ENCODE peak calls at places on chromosomes 5 and 9, in ten cellular contexts. K is GM23338; S is aorta; U is Karpas-422; E is CD8-positive, alpha-beta T cell; N is colonic mucosa; P is uterus; X is kidney; A is HepG2; O is Panc1. J is an unnamed sample.

GRCh38 chr5:68007446-68007845 is 208.1 kb upstream of the PIK3R1 start:
- DNase-seq in K (no peak), S (peak), U (no peak), E (no peak), N (no peak), P (peak), X (no peak), A (peak), O (no peak), J (no peak)

GRCh38 chr5:181203842-181204560 is 995 bp downstream of the TRIM7 start:
- DNase-seq in K (peak), S (peak), U (no peak), E (no peak), N (peak), P (no peak), X (no peak), A (no peak), O (no peak), J (no peak)

GRCh38 chr5:20536813-20537212 is 548.8 kb upstream of the CDH18 start:
- DNase-seq in K (no peak), S (no peak), U (no peak), E (no peak), N (no peak), P (no peak), X (no peak), A (no peak), O (no peak), J (no peak)

GRCh38 chr5:53613036-53613435 is 52.6 kb downstream of the NDUFS4 start:
- DNase-seq in K (no peak), S (no peak), U (no peak), E (no peak), N (no peak), P (no peak), X (no peak), A (no peak), O (no peak), J (no peak)

GRCh38 chr5:93956006-93956405 is 214.6 kb upstream of the POU5F2 start:
- DNase-seq in K (no peak), S (no peak), U (no peak), E (no peak), N (no peak), P (no peak), X (no peak), A (no peak), O (no peak), J (no peak)

GRCh38 chr9:130409250-130409649 is 35.5 kb upstream of the ASS1 start:
- DNase-seq in K (no peak), S (no peak), U (no peak), E (no peak), N (no peak), P (no peak), X (no peak), A (no peak), O (no peak), J (no peak)

GRCh38 chr5:179198865-179199645 is 138.9 kb downstream of the ZNF354C start:
- DNase-seq in K (no peak), S (peak), U (no peak), E (no peak), N (no peak), P (no peak), X (peak), A (no peak), O (no peak), J (no peak)

GRCh38 chr5:38598296-38598993 is 42.0 kb upstream of the LIFR start:
- DNase-seq in K (no peak), S (no peak), U (no peak), E (no peak), N (no peak), P (no peak), X (no peak), A (no peak), O (no peak), J (no peak)

GRCh38 chr9:83473488-83473971 is 64.7 kb downstream of the FRMD3 start:
- DNase-seq in K (no peak), S (no peak), U (no peak), E (no peak), N (peak), P (no peak), X (no peak), A (no peak), O (no peak), J (no peak)

GRCh38 chr9:110808599-110808980 is 140.0 kb downstream of the MUSK start:
- DNase-seq in K (no peak), S (no peak), U (no peak), E (no peak), N (no peak), P (no peak), X (no peak), A (no peak), O (no peak), J (no peak)

GRCh38 chr5:93421987-93422391 is 159.0 kb downstream of the NR2F1-AS1 start:
- DNase-seq in K (peak), S (no peak), U (no peak), E (no peak), N (no peak), P (no peak), X (no peak), A (no peak), O (no peak), J (peak)

GRCh38 chr5:10555134-10555733 is 8.6 kb upstream of the ANKRD33B start:
- DNase-seq in K (no peak), S (no peak), U (no peak), E (no peak), N (no peak), P (no peak), X (no peak), A (no peak), O (no peak), J (no peak)

GRCh38 chr5:117131048-117131679 is 556.5 kb upstream of the SEMA6A start:
- DNase-seq in K (no peak), S (no peak), U (no peak), E (no peak), N (no peak), P (no peak), X (no peak), A (no peak), O (no peak), J (no peak)

GRCh38 chr9:137149942-137150484 is 11.1 kb downstream of the GRIN1 start:
- DNase-seq in K (peak), S (no peak), U (peak), E (no peak), N (no peak), P (no peak), X (no peak), A (no peak), O (no peak), J (no peak)

GRCh38 chr9:69030851-69031645 is 4.5 kb upstream of the FXN start:
- DNase-seq in K (no peak), S (no peak), U (no peak), E (no peak), N (no peak), P (no peak), X (no peak), A (no peak), O (no peak), J (no peak)

GRCh38 chr9:123893831-123894460 is 36.0 kb downstream of the DENND1A start:
- DNase-seq in K (peak), S (no peak), U (no peak), E (no peak), N (no peak), P (no peak), X (no peak), A (no peak), O (peak), J (no peak)

GRCh38 chr9:26301659-26302058 is 590.9 kb downstream of the CAAP1 start:
- DNase-seq in K (no peak), S (no peak), U (no peak), E (no peak), N (no peak), P (no peak), X (no peak), A (no peak), O (no peak), J (no peak)

GRCh38 chr5:1429501-1429900 is 15.7 kb downstream of the SLC6A3 start:
- DNase-seq in K (no peak), S (peak), U (no peak), E (no peak), N (no peak), P (no peak), X (peak), A (no peak), O (no peak), J (no peak)

GRCh38 chr5:45578270-45578669 is 117.9 kb downstream of the HCN1 start:
- DNase-seq in K (no peak), S (no peak), U (no peak), E (no peak), N (no peak), P (no peak), X (no peak), A (no peak), O (no peak), J (no peak)

GRCh38 chr9:3954950-3955670 is 344.8 kb downstream of the GLIS3 start:
- DNase-seq in K (peak), S (no peak), U (no peak), E (no peak), N (no peak), P (peak), X (no peak), A (no peak), O (no peak), J (no peak)

GRCh38 chr9:134660407-134660806 is 18.8 kb downstream of the COL5A1 start:
- DNase-seq in K (peak), S (no peak), U (peak), E (no peak), N (no peak), P (no peak), X (no peak), A (no peak), O (peak), J (no peak)

GRCh38 chr9:33852216-33852826 is 35.4 kb downstream of the UBE2R2 start:
- DNase-seq in K (peak), S (peak), U (peak), E (peak), N (peak), P (peak), X (no peak), A (peak), O (peak), J (no peak)

DNA sequence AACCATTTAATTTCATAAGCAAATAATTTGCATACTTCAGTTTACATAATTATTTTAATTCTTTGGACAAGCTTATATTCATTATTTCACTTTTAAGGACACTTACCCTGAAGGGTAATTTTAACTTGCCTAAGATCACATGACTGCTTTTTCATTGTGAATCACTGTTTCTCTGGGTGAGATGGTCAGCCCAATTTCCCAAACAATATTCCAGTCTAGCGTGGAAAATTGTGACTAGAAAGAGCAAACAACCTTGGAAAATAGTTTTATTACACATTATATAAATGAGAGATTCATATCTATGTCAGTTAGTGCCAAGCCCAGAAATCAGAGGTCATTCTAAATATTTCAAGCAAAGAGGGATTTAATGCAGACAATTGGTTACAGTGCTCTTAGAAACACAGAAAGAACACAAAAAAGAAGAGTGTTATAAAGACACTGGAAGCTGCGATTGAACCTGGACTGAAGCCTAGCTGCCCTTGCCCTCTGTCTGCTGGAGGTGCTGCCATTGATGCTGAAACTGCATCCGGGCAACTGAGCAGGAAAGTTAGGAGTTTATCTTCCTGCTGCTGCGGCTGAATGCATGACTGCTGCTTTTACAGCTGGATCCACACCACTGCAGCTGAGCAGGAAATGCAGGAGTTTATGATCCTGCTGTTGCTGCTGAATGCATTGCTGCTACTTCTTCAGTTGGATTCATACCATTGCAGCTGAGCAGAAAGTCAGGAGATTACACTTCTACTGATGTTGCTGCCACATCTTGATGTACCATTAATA is 21.6 kb upstream of the JAKMIP2 start:
- DNase-seq in K (peak), S (no peak), U (peak), E (no peak), N (no peak), P (no peak), X (no peak), A (no peak), O (no peak), J (no peak)
- H3K27ac ChIP-seq in K (no peak), S (no peak), U (peak), E (no peak), N (no peak), P (no peak), X (no peak), A (no peak), O (no peak), J (no peak)

DNA sequence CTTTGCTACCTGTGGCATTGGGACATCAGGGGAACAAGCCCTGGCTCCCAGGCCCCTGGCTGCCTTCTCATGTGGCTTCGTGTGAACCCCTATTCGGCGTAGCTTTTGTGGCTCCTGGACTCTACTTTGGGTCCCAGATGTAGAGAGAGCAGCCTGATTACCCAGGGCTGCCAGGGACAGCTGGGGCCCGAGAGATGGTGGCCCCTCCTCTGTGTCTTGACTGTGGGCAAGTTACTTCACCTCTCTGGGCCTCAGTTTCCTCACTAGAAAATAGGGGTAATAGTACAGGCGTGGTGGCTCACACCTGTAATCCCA is 2.0 kb downstream of the PKN3 start:
- DNase-seq in K (no peak), S (no peak), U (no peak), E (no peak), N (no peak), P (no peak), X (no peak), A (no peak), O (no peak), J (no peak)
- H3K27ac ChIP-seq in K (no peak), S (no peak), U (no peak), E (no peak), N (no peak), P (peak), X (no peak), A (no peak), O (no peak), J (peak)

GRCh38 chr5:157593036-157593435 is 17.5 kb upstream of the ADAM19 start:
- DNase-seq in K (no peak), S (no peak), U (peak), E (no peak), N (no peak), P (no peak), X (no peak), A (no peak), O (no peak), J (no peak)
- H3K27ac ChIP-seq in K (no peak), S (no peak), U (peak), E (no peak), N (no peak), P (no peak), X (no peak), A (no peak), O (no peak), J (no peak)

GRCh38 chr5:132256086-132256782 is 1.3 kb upstream of the PDLIM4 start:
- DNase-seq in K (no peak), S (no peak), U (no peak), E (no peak), N (no peak), P (no peak), X (no peak), A (no peak), O (no peak), J (no peak)

GRCh38 chr5:132256783-132257130 is 739 bp upstream of the PDLIM4 start:
- DNase-seq in K (no peak), S (no peak), U (no peak), E (no peak), N (no peak), P (no peak), X (no peak), A (no peak), O (no peak), J (no peak)

GRCh38 chr5:132253452-132254320 is 3.8 kb upstream of the PDLIM4 start:
- DNase-seq in K (no peak), S (peak), U (no peak), E (no peak), N (no peak), P (no peak), X (no peak), A (no peak), O (no peak), J (no peak)

GRCh38 chr5:132253008-132253441 is 4.5 kb upstream of the PDLIM4 start:
- DNase-seq in K (no peak), S (peak), U (no peak), E (no peak), N (no peak), P (no peak), X (no peak), A (no peak), O (no peak), J (no peak)

GRCh38 chr5:132254321-132254977 is 3.0 kb upstream of the PDLIM4 start:
- DNase-seq in K (no peak), S (peak), U (no peak), E (no peak), N (no peak), P (no peak), X (peak), A (no peak), O (no peak), J (no peak)
- H3K27ac ChIP-seq in K (no peak), S (peak), U (no peak), E (no peak), N (no peak), P (no peak), X (peak), A (no peak), O (no peak), J (no peak)

GRCh38 chr5:173310296-173310769 is 17.9 kb downstream of the STC2 start:
- DNase-seq in K (no peak), S (no peak), U (no peak), E (no peak), N (no peak), P (no peak), X (peak), A (no peak), O (no peak), J (no peak)
- H3K27ac ChIP-seq in K (no peak), S (peak), U (no peak), E (no peak), N (no peak), P (peak), X (no peak), A (no peak), O (no peak), J (no peak)

GRCh38 chr9:112348257-112348992 is 15.0 kb upstream of the PTBP3 start:
- DNase-seq in K (peak), S (peak), U (peak), E (peak), N (peak), P (peak), X (peak), A (peak), O (no peak), J (peak)
- H3K27ac ChIP-seq in K (peak), S (no peak), U (no peak), E (no peak), N (peak), P (no peak), X (peak), A (peak), O (peak), J (peak)